ENCODE peak calls at places on chromosomes 6 and 20, in ten cellular contexts. Z is upper lobe of left lung, L is neural crest cell, N is tibial nerve, H is keratinocyte, S is upper lobe of right lung, D is testis, F is MM.1S, U is stomach, V is choroid plexus epithelial cell. B is an unnamed sample.

GRCh38 chr6:37897321-37897720 is 77.8 kb downstream of the ZFAND3 start:
- DNase-seq in V (peak; percentile 52), H (no peak), Z (no peak), F (no peak), U (no peak), L (no peak), D (no peak), S (no peak), N (no peak), B (no peak)

GRCh38 chr6:143912671-143913070 is 48.4 kb downstream of the ZC2HC1B start:
- DNase-seq in U (no peak), S (no peak), F (no peak), V (no peak), L (no peak), N (no peak), Z (no peak), H (no peak), D (no peak), B (no peak)

GRCh38 chr6:166999845-167000253 is 652 bp downstream of the CEP43 start:
- DNase-seq in L (peak; percentile 34), Z (no peak), U (peak; percentile 26), N (no peak), S (no peak), F (no peak), D (peak; percentile 54), V (peak; percentile 13), H (no peak), B (no peak)

GRCh38 chr6:89079611-89080213 is 839 bp upstream of the PNRC1 start:
- DNase-seq in L (no peak), N (peak; percentile 27), D (peak; percentile 64), U (peak; percentile 69), Z (no peak), F (peak; percentile 66), H (no peak), S (no peak), V (peak; percentile 86), B (no peak)

GRCh38 chr6:46610862-46611553 is 41.6 kb downstream of the CYP39A1 start:
- DNase-seq in H (no peak), F (no peak), V (no peak), Z (no peak), L (no peak), U (no peak), S (no peak), N (no peak), D (no peak), B (no peak)

GRCh38 chr20:33477386-33478234 is 12.3 kb upstream of the CBFA2T2 start:
- DNase-seq in N (no peak), U (peak; percentile 71), F (no peak), D (no peak), V (no peak), S (no peak), H (no peak), Z (no peak), L (no peak), B (no peak)

GRCh38 chr6:17015551-17016381 is 86.1 kb upstream of the STMND1 start:
- DNase-seq in L (no peak), N (no peak), H (no peak), U (no peak), S (peak; percentile 71), F (no peak), Z (peak; percentile 89), V (peak; percentile 55), D (peak; percentile 89), B (no peak)

GRCh38 chr6:85354761-85355618 is 94.9 kb upstream of the NT5E start:
- DNase-seq in S (peak; percentile 73), Z (no peak), H (peak; percentile 57), D (peak; percentile 85), F (peak; percentile 57), N (peak; percentile 76), L (peak; percentile 63), U (peak; percentile 84), V (peak; percentile 85), B (peak; percentile 62)

GRCh38 chr6:31664790-31665500 is at the start of gene GPANK1:
- DNase-seq in N (peak; percentile 83), H (peak; percentile 66), S (peak; percentile 92), L (peak; percentile 74), Z (peak; percentile 88), F (peak; percentile 96), U (peak; percentile 94), V (peak; percentile 97), D (peak; percentile 97), B (peak; percentile 44)

GRCh38 chr6:31661867-31662723 is 1.5 kb upstream of the C6orf47 start:
- DNase-seq in N (no peak), F (no peak), Z (no peak), H (no peak), U (no peak), L (no peak), D (no peak), S (no peak), V (no peak), B (no peak)

GRCh38 chr6:31665501-31666336 is at the start of gene CSNK2B:
- DNase-seq in N (peak; percentile 97), H (peak; percentile 87), Z (peak; percentile 98), F (peak; percentile 98), S (peak; percentile 99), V (peak; percentile 98), L (peak; percentile 95), D (peak; percentile 100), U (peak; percentile 99), B (peak; percentile 91)

GRCh38 chr6:31663087-31663960 is 1.5 kb downstream of the GPANK1 start:
- DNase-seq in N (no peak), Z (no peak), D (no peak), H (no peak), V (peak; percentile 22), U (no peak), S (no peak), F (no peak), L (no peak), B (no peak)

DNA sequence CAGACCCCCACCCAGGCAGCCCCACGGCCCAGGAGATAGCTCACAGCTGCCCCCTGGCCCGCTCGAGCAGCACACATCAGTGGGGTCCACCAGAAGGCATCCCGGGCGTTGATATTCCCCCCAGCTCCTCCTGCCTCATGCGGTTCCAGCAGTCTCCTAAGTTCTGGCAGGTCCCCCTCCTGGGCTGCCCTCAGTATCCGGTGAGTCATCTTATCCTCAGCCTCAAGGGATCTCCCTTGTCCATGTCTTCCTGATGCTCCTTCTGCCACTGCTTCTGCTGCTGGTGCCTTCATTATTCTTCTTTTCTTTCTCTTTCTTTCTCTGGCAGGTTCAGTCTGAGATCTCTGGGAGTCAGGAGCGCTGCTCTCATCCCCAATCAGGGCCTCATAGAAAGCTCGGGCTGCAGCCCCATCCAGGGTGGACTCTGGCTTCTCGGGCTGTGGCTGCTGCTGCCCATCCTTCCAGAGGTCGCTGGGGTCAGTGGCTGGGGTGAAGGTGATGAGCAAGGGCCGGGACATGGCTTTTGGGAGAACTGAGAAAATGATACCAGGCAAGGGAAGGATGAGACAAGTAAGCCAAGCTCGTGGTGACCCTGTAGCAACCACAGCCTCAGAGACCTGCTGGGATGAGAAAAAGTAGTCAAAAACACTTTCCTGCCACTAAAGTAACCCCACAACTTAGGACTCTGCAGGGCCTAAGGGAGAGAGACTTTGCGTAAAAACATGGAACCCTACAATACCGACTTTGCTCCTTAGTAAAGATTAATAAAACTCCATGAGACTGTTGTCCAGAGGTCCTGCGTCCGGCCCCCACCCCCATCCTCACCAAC is 622 bp downstream of the GPANK1 start:
- DNase-seq in L (no peak), D (peak; percentile 33), F (peak; percentile 10), U (no peak), H (no peak), S (no peak), V (peak; percentile 78), N (no peak), Z (no peak), B (no peak)
- TF ChIP-seq CTCF in L (no peak), D (no peak), F (no peak), U (no peak), H (no peak), S (no peak), V (no peak), N (no peak), Z (no peak), B (no peak)

GRCh38 chr6:31660224-31660997 is at the start of gene C6orf47:
- DNase-seq in N (peak; percentile 75), D (peak; percentile 92), Z (peak; percentile 97), F (peak; percentile 80), S (peak; percentile 95), L (peak; percentile 74), V (peak; percentile 83), H (no peak), U (peak; percentile 90), B (peak; percentile 66)

GRCh38 chr6:31659649-31660223 is 842 bp downstream of the C6orf47 start:
- DNase-seq in V (peak; percentile 29), Z (no peak), U (no peak), L (no peak), N (no peak), F (peak; percentile 12), S (no peak), H (no peak), D (no peak), B (no peak)

GRCh38 chr6:31658983-31659648 is 1.5 kb downstream of the C6orf47 start:
- DNase-seq in V (no peak), N (no peak), H (no peak), U (no peak), L (no peak), Z (no peak), D (no peak), S (no peak), F (no peak), B (no peak)

GRCh38 chr6:31658158-31658688 is 2.4 kb downstream of the C6orf47 start:
- DNase-seq in H (no peak), L (no peak), N (no peak), S (no peak), V (no peak), Z (no peak), D (no peak), F (no peak), U (no peak), B (no peak)

DNA sequence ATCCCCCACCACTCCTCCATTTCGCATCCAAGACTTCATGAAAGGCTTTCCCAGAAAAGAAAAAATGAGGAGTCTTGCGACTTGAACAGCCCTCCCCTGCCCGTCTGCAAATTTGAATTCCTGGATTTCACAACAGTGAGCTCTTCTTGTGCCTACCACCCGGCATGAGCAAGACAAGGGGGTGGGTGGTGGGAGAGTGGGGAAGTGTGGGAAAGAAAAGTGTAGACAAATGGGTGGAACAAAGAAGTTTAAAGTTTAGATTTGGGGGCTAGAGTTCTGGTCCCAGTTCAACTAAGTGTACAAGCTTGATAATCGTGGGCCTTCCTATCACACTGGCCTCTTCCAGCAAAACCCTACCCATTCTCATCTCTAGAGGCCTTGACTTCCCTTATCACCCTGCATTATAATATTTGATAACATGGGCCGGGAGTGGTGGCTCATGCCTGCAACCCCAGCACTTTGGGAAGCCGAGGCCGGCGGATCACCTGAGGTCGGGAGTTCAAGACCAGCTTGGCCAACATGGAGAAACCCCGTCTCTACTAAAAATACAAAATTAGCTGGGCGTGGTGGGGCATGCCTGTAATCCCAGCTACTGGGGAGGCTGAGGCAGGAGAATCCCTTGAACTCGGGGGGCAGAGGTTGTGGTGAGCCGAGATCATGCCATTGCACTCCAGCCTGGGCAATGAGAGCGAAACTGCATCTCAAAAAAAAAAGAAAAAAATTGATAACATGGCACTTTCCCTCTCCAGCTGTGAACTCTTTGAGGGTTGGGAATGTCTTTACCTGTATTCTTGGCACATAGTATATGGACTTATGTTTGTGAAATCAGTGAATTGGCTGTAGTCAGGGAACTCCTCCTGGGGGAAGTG is 654 bp upstream of the C6orf47 start:
- DNase-seq in Z (no peak), F (no peak), L (no peak), D (no peak), H (no peak), N (no peak), U (no peak), V (peak; percentile 62), S (no peak), B (no peak)
- TF ChIP-seq CTCF in Z (no peak), F (no peak), L (no peak), D (no peak), H (no peak), N (no peak), U (no peak), V (no peak), S (no peak), B (no peak)

DNA sequence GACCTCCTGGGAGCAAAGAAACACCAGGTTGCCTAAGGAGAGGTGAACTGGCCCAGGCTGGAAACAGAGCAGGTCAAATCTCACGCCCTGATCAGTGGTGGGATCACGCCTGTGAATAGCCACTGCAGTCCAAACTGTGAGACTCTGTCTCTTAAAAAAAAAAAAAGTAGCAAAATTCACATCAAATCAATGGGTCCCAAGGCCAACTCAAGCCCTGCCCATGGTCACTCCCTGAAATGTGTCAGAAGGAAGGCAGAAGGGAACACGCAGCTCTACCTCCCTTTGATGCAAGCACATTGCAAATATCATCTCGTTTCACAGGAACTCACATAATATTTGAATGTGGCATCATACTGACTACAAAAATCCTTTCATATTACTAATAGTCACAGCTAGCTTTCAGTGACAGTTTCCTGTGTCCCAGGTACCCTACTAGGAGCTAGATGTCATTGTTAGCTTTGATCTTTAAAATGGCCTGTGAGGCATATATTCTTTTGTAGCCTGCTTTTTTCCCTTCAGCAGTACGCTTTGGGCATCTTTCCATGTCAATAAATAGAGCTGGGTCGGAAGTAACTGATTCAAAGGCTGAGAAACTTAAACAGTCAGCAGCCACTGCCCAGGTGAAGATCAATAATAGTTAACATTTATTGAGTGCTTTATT is 14.4 kb upstream of the TTPAL start:
- DNase-seq in N (no peak), V (no peak), H (no peak), D (no peak), Z (no peak), F (no peak), U (no peak), L (no peak), S (no peak), B (no peak)
- TF ChIP-seq CTCF in N (no peak), V (no peak), H (no peak), D (no peak), Z (no peak), F (no peak), U (no peak), L (no peak), S (no peak), B (peak; percentile 3)

GRCh38 chr20:37473249-37474000 is 47.6 kb upstream of the NNAT start:
- DNase-seq in U (no peak), F (no peak), V (no peak), N (no peak), H (no peak), L (no peak), S (no peak), D (no peak), Z (no peak), B (no peak)
- TF ChIP-seq CTCF in U (no peak), F (no peak), V (no peak), N (no peak), H (no peak), L (no peak), S (no peak), D (no peak), Z (no peak), B (no peak)